ENCODE peak calls at places on chromosome 5, in eight cellular contexts. Z is OCI-LY7, F is IMR-90, A is GM23338, O is heart left ventricle, D is heart right ventricle, M is lower lobe of right lung, E is adrenal gland. J is an unnamed sample. For H3K36me3 and H3K4me1, the result is how much of the 10 kb centered on the place peaks cover.

GRCh38 chr5:132008163-132008473 is 3.3 kb downstream of the ACSL6 start:
- DNase-seq in Z (no peak), F (no peak), A (no peak), O (no peak), D (no peak), M (peak), E (no peak), J (no peak)

GRCh38 chr5:3181641-3182040 is 414.0 kb upstream of the IRX1 start:
- DNase-seq in Z (no peak), F (no peak), A (peak), O (no peak), D (no peak), M (no peak), E (no peak), J (no peak)

GRCh38 chr5:132260714-132261615 is 3.5 kb downstream of the PDLIM4 start:
- DNase-seq in Z (no peak), F (peak), A (no peak), O (peak), D (peak), M (no peak), E (peak), J (peak)

GRCh38 chr5:108989761-108990392 is 242.2 kb downstream of the FER start:
- DNase-seq in Z (no peak), F (peak), A (no peak), O (no peak), D (no peak), M (no peak), E (no peak), J (no peak)

GRCh38 chr5:1639757-1640156 is 116.0 kb upstream of the LPCAT1 start:
- DNase-seq in Z (no peak), F (no peak), A (no peak), O (no peak), D (no peak), M (no peak), E (no peak), J (no peak)

GRCh38 chr5:154447074-154447725 is 1.4 kb downstream of the SAP30L start:
- DNase-seq in Z (peak), F (no peak), A (no peak), O (no peak), D (no peak), M (no peak), E (no peak), J (no peak)

GRCh38 chr5:36305571-36306326 is 4.0 kb upstream of the RANBP3L start:
- DNase-seq in Z (peak), F (peak), A (peak), O (peak), D (peak), M (peak), E (peak), J (peak)

GRCh38 chr5:9515451-9515850 is 30.4 kb downstream of the SEMA5A start:
- DNase-seq in Z (no peak), F (no peak), A (no peak), O (peak), D (no peak), M (no peak), E (no peak), J (peak)

GRCh38 chr5:119275146-119275872 is 80.5 kb upstream of the TNFAIP8 start:
- DNase-seq in Z (no peak), F (peak), A (no peak), O (no peak), D (no peak), M (no peak), E (no peak), J (peak)

GRCh38 chr5:74313896-74314295 is 326.6 kb downstream of the ENC1 start:
- DNase-seq in Z (no peak), F (no peak), A (no peak), O (no peak), D (no peak), M (no peak), E (no peak), J (no peak)

GRCh38 chr5:169811680-169812079 is 168.6 kb downstream of the INSYN2B start:
- DNase-seq in Z (no peak), F (no peak), A (no peak), O (no peak), D (no peak), M (no peak), E (no peak), J (no peak)
- TF ChIP-seq CTCF in Z (no peak), F (no peak), A (no peak), O (no peak), D (no peak), M (no peak), E (no peak), J (no peak)

DNA sequence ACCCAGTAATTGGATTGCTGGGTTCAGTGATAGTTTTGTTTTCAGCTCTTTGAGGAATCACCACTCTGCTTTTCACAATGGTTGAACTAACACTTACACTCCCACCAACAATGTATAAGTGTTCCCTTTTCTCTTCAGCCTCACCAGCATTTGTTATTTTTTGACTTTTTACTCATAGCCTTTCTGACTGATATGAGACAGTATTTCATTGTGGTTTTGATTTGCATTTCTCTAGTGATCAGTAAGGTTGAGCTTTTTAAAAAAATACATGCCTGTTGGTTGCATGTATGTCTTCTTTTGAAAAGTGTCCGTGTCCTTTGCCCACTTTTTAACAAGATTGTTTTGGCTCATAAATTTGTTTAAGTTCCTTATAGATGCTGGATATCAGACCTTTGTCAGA is 185.7 kb upstream of the CCNH start:
- DNase-seq in Z (no peak), F (no peak), A (no peak), O (no peak), D (no peak), M (no peak), E (no peak), J (no peak)
- H3K36me3 ChIP-seq in Z (under half), F (under half), A (under half), O (under half), D (under half), M (under half), E (under half), J (under half)

GRCh38 chr5:68669864-68670263 is 423.9 kb upstream of the SLC30A5 start:
- DNase-seq in Z (no peak), F (no peak), A (no peak), O (no peak), D (no peak), M (no peak), E (no peak), J (no peak)
- H3K4me1 ChIP-seq in Z (under half), F (under half), A (under half), O (under half), D (under half), M (under half), E (under half), J (under half)

GRCh38 chr5:94159144-94159543 is 417.7 kb upstream of the POU5F2 start:
- DNase-seq in Z (no peak), F (no peak), A (peak), O (no peak), D (no peak), M (no peak), E (no peak), J (no peak)
- TF ChIP-seq CTCF in Z (peak), F (peak), A (peak), O (no peak), D (no peak), M (no peak), E (no peak), J (no peak)

DNA sequence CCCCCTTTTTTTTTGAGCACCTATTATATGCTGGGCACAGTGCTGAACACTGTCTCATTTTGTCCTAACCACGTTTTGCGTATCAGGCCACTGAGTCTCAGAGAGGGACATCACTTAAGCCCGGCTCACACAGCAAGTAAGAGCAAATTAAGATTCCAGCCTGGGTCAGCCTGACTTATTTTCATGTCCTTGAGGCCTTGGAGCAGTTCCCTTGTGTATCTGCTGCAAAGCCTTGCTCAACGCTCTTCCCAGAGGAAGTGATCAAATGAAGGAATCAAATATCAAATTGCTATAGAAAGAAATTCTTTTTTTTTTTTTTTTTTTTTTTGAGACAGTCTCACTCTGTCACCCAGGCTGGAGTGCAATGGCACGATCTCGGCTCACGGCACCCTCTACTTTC is 30.7 kb downstream of the ERGIC1 start:
- DNase-seq in Z (no peak), F (peak), A (no peak), O (no peak), D (no peak), M (no peak), E (no peak), J (no peak)
- H3K36me3 ChIP-seq in Z (under half), F (under half), A (under half), O (under half), D (under half), M (under half), E (under half), J (under half)

GRCh38 chr5:107592515-107592914 is 78.2 kb downstream of the EFNA5 start:
- DNase-seq in Z (no peak), F (no peak), A (no peak), O (peak), D (no peak), M (no peak), E (no peak), J (no peak)
- H3K4me1 ChIP-seq in Z (under half), F (under half), A (under half), O (under half), D (under half), M (under half), E (under half), J (under half)

GRCh38 chr5:39009280-39009679 is 64.9 kb downstream of the RICTOR start:
- DNase-seq in Z (no peak), F (no peak), A (no peak), O (no peak), D (no peak), M (no peak), E (no peak), J (no peak)

GRCh38 chr5:39001683-39002082 is 72.5 kb downstream of the RICTOR start:
- DNase-seq in Z (no peak), F (no peak), A (no peak), O (no peak), D (no peak), M (no peak), E (no peak), J (no peak)

GRCh38 chr5:39009981-39010380 is 64.2 kb downstream of the RICTOR start:
- DNase-seq in Z (no peak), F (no peak), A (no peak), O (no peak), D (no peak), M (no peak), E (no peak), J (no peak)

GRCh38 chr5:39006650-39007049 is 67.5 kb downstream of the RICTOR start:
- DNase-seq in Z (no peak), F (no peak), A (no peak), O (no peak), D (no peak), M (no peak), E (no peak), J (no peak)

GRCh38 chr5:39005566-39006232 is 68.5 kb downstream of the RICTOR start:
- DNase-seq in Z (peak), F (peak), A (peak), O (no peak), D (no peak), M (no peak), E (no peak), J (peak)
- TF ChIP-seq CTCF in Z (peak), F (no peak), A (peak), O (peak), D (peak), M (peak), E (peak), J (peak)

GRCh38 chr5:112886975-112887374 is 25.9 kb downstream of the SRP19 start:
- DNase-seq in Z (no peak), F (no peak), A (no peak), O (no peak), D (no peak), M (no peak), E (no peak), J (no peak)
- H3K36me3 ChIP-seq in Z (half or more), F (under half), A (under half), O (under half), D (half or more), M (half or more), E (under half), J (under half)

GRCh38 chr5:151659001-151659754 is 27.5 kb downstream of the SPARC start:
- DNase-seq in Z (peak), F (peak), A (peak), O (peak), D (peak), M (peak), E (peak), J (peak)
- H3K4me1 ChIP-seq in Z (under half), F (under half), A (under half), O (under half), D (under half), M (under half), E (under half), J (under half)

GRCh38 chr5:56481998-56482698 is 249.0 kb upstream of the ANKRD55 start:
- DNase-seq in Z (peak), F (no peak), A (no peak), O (no peak), D (no peak), M (no peak), E (no peak), J (no peak)

GRCh38 chr5:56479126-56479525 is 246.0 kb upstream of the ANKRD55 start:
- DNase-seq in Z (peak), F (no peak), A (no peak), O (no peak), D (no peak), M (no peak), E (no peak), J (no peak)

GRCh38 chr5:56480305-56481146 is 247.4 kb upstream of the ANKRD55 start:
- DNase-seq in Z (peak), F (peak), A (peak), O (peak), D (peak), M (peak), E (peak), J (peak)

GRCh38 chr5:56479701-56480304 is 246.7 kb upstream of the ANKRD55 start:
- DNase-seq in Z (peak), F (no peak), A (no peak), O (no peak), D (no peak), M (no peak), E (no peak), J (no peak)

DNA sequence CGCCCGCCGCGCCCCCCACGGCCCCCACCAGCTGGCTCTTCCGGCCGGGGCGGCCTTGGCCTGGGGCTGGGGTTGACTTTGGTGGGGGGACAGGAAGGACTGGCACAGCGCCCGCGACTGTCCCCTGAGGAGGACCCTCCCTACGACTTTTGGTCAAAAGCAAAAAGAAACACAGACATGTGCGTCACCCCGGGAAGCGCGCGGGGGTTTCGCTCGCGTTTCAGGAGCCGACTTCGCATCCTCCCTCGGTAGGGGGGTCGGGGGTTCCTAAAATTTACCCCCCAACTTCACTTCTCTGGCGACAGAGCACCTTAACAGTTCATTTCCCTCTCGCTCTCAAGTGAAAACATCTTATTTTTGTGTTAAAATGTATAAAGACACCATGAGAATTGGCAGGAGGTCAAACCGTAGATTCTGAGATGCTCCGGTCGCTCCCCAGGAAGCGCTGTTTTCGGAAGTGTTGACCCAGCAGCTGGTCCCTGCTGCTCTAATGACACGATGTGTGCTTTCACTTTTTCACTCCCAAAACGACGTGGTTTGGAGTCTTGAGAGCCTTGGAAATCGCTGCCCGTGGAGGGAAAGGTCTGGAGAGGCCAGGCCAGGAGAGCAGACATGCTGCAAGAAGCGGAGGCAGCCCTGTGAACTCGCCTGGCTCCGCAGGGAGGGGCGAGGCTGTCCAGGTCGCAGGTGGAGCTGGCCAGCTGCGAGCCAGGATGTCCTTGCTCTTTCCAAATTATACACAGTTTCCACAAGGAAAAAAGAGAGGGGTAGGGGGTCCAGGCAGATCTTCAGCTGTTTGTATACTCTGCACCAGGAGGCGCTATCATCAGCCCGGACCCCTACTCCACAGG is 248.2 kb upstream of the ANKRD55 start:
- DNase-seq in Z (peak), F (peak), A (peak), O (peak), D (peak), M (peak), E (peak), J (peak)
- TF ChIP-seq CTCF in Z (peak), F (peak), A (peak), O (peak), D (peak), M (peak), E (no peak), J (peak)